ENCODE peak calls at places on chromosomes 5 and 9, in five cellular contexts. Q, X, Y, W and P are unnamed samples.

GRCh38 chr5:143359869-143360268 is 43.6 kb downstream of the NR3C1 start:
- DNase-seq in Q (no peak), X (no peak), W (no peak), Y (no peak), P (no peak)

GRCh38 chr5:176934309-176934930 is 35.3 kb upstream of the HK3 start:
- DNase-seq in Q (no peak), W (no peak), X (no peak), Y (no peak), P (no peak)

GRCh38 chr5:108258001-108258400 is 123.9 kb downstream of the FBXL17 start:
- DNase-seq in X (no peak), Q (no peak), W (no peak), Y (no peak), P (no peak)

GRCh38 chr5:99005506-99005905 is 76.7 kb upstream of the CHD1 start:
- DNase-seq in Q (no peak), Y (no peak), X (no peak), W (no peak), P (no peak)

GRCh38 chr5:27472875-27473274 is 434.5 kb upstream of the CDH9 start:
- DNase-seq in Q (no peak), W (no peak), X (no peak), Y (no peak), P (no peak)

GRCh38 chr5:135308752-135309151 is 90.3 kb downstream of the MACROH2A1 start:
- DNase-seq in Y (no peak), X (no peak), W (no peak), Q (no peak), P (no peak)

GRCh38 chr5:112548246-112548982 is 129.3 kb upstream of the EPB41L4A start:
- DNase-seq in Q (no peak), W (no peak), X (no peak), Y (no peak), P (no peak)

GRCh38 chr5:135446615-135447014 is 533 bp downstream of the DCANP1 start:
- DNase-seq in X (no peak), Y (no peak), W (no peak), Q (no peak), P (no peak)

GRCh38 chr5:55483903-55484302 is 50.9 kb downstream of the PLPP1 start:
- DNase-seq in X (no peak), Y (no peak), Q (no peak), W (no peak), P (no peak)

GRCh38 chr5:179793470-179794139 is at the start of gene LTC4S:
- DNase-seq in Y (no peak), X (no peak), W (peak), Q (no peak), P (no peak)

GRCh38 chr9:89923961-89924504 is 319.2 kb downstream of the GADD45G start:
- DNase-seq in X (no peak), Q (peak), W (peak), Y (no peak), P (no peak)